ENCODE peak calls at places on chromosomes 7 and 10, in ten cellular contexts. K, I, C, Y, F, N, E, Z, Q and S are unnamed samples.

GRCh38 chr10:23344251-23344841 is at the start of gene C10orf67:
- DNase-seq in K (no peak), I (peak), C (peak), Y (peak), F (peak), N (no peak), E (peak), Z (peak), Q (peak), S (peak)

GRCh38 chr7:75624134-75624832 is 114.5 kb downstream of the HIP1 start:
- DNase-seq in K (no peak), I (no peak), C (peak), Y (no peak), F (no peak), N (no peak), E (no peak), Z (peak), Q (peak), S (no peak)

GRCh38 chr7:140458191-140458590 is 21.1 kb downstream of the MKRN1 start:
- DNase-seq in K (no peak), I (no peak), C (no peak), Y (no peak), F (no peak), N (no peak), E (peak), Z (no peak), Q (no peak), S (no peak)

GRCh38 chr7:29343379-29343778 is 148.8 kb downstream of the CHN2 start:
- DNase-seq in K (no peak), I (no peak), C (no peak), Y (no peak), F (no peak), N (no peak), E (no peak), Z (no peak), Q (no peak), S (no peak)

GRCh38 chr7:52168085-52168484 is 851.5 kb upstream of the COBL start:
- DNase-seq in K (no peak), I (no peak), C (no peak), Y (no peak), F (no peak), N (no peak), E (no peak), Z (no peak), Q (no peak), S (no peak)

GRCh38 chr7:96970739-96971138 is 34.6 kb upstream of the DLX6 start:
- DNase-seq in K (no peak), I (no peak), C (no peak), Y (no peak), F (no peak), N (no peak), E (no peak), Z (no peak), Q (no peak), S (no peak)

GRCh38 chr10:5951167-5951711 is 26.1 kb downstream of the IL15RA start:
- DNase-seq in K (no peak), I (no peak), C (peak), Y (no peak), F (no peak), N (no peak), E (no peak), Z (no peak), Q (peak), S (peak)

GRCh38 chr7:22296916-22297315 is 60.0 kb downstream of the RAPGEF5 start:
- DNase-seq in K (no peak), I (no peak), C (no peak), Y (no peak), F (no peak), N (no peak), E (no peak), Z (no peak), Q (no peak), S (no peak)

GRCh38 chr7:93884541-93884940 is 6.0 kb downstream of the TFPI2 start:
- DNase-seq in K (no peak), I (no peak), C (no peak), Y (no peak), F (no peak), N (no peak), E (no peak), Z (no peak), Q (no peak), S (no peak)

GRCh38 chr7:94067047-94067446 is 62.9 kb upstream of the BET1 start:
- DNase-seq in K (no peak), I (no peak), C (no peak), Y (no peak), F (no peak), N (no peak), E (no peak), Z (no peak), Q (no peak), S (no peak)

GRCh38 chr7:84178013-84178412 is 16.6 kb downstream of the SEMA3A start:
- DNase-seq in K (no peak), I (no peak), C (no peak), Y (no peak), F (peak), N (no peak), E (peak), Z (no peak), Q (no peak), S (no peak)

GRCh38 chr7:159038066-159038465 is 106.6 kb downstream of the VIPR2 start:
- DNase-seq in K (no peak), I (no peak), C (no peak), Y (no peak), F (no peak), N (no peak), E (no peak), Z (no peak), Q (no peak), S (no peak)

GRCh38 chr7:23121175-23121574 is 15.6 kb downstream of the KLHL7 start:
- DNase-seq in K (no peak), I (no peak), C (no peak), Y (no peak), F (no peak), N (no peak), E (no peak), Z (no peak), Q (no peak), S (no peak)

GRCh38 chr10:88733215-88733614 is 26.6 kb upstream of the LIPN start:
- DNase-seq in K (no peak), I (no peak), C (no peak), Y (no peak), F (no peak), N (no peak), E (no peak), Z (no peak), Q (no peak), S (no peak)

GRCh38 chr7:14999331-14999730 is 96.8 kb upstream of the DGKB start:
- DNase-seq in K (no peak), I (no peak), C (no peak), Y (no peak), F (no peak), N (no peak), E (no peak), Z (no peak), Q (no peak), S (no peak)